ENCODE peak calls at places on chromosomes 7 and 10, in ten cellular contexts. B is left ventricle myocardium inferior; O is NCI-H510A treated with DMSO at 0.1 percent for 48 hours; K is activated CD8-positive, alpha-beta memory T cell treated with anti-CD3 and anti-CD28 coated beads for 1 hour; S is H7; E is left colon; Z is fibroblast of villous mesenchyme; G is neural crest cell; L is GDM1; U is H4. V is an unnamed sample.

GRCh38 chr10:16352146-16352545 is 84.7 kb upstream of the PTER start:
- DNase-seq in O (no peak), B (no peak), Z (no peak), U (no peak), E (no peak), L (no peak), G (no peak), S (no peak), K (no peak), V (no peak)

GRCh38 chr10:43000651-43001426 is 76.0 kb upstream of the RET start:
- DNase-seq in Z (no peak), L (no peak), S (peak; percentile 28), G (no peak), O (no peak), B (no peak), E (peak; percentile 18), K (no peak), U (no peak), V (no peak)

GRCh38 chr10:102230861-102231356 is 4.8 kb downstream of the ELOVL3 start:
- DNase-seq in B (peak; percentile 22), U (no peak), Z (no peak), E (peak; percentile 34), O (peak; percentile 44), G (no peak), S (peak; percentile 87), K (peak; percentile 36), L (no peak), V (peak; percentile 58)

GRCh38 chr10:6141296-6142151 is 52.7 kb downstream of the RBM17 start:
- DNase-seq in O (no peak), U (peak; percentile 48), L (no peak), Z (peak; percentile 88), E (no peak), S (peak; percentile 40), G (no peak), K (no peak), B (no peak), V (peak; percentile 61)

GRCh38 chr10:11145498-11145855 is 127.8 kb downstream of the CELF2 start:
- DNase-seq in E (peak; percentile 67), Z (no peak), G (no peak), K (peak; percentile 38), U (no peak), O (no peak), L (peak; percentile 58), B (peak; percentile 29), S (no peak), V (no peak)

GRCh38 chr7:75599244-75599771 is 107.2 kb downstream of the SPDYE5 start:
- DNase-seq in Z (no peak), E (no peak), L (no peak), S (peak; percentile 94), G (peak; percentile 58), O (no peak), U (no peak), B (no peak), K (no peak), V (no peak)

GRCh38 chr7:3300651-3301471 is at the start of gene SDK1:
- DNase-seq in S (peak; percentile 96), K (peak; percentile 89), L (peak; percentile 80), Z (peak; percentile 91), E (peak; percentile 87), G (peak; percentile 91), B (peak; percentile 93), O (peak; percentile 86), U (peak; percentile 85), V (peak; percentile 96)

GRCh38 chr10:33967721-33968120 is 633.3 kb upstream of the NRP1 start:
- DNase-seq in Z (no peak), K (no peak), E (no peak), G (no peak), U (no peak), S (no peak), B (no peak), L (no peak), O (no peak), V (no peak)

GRCh38 chr7:81175291-81175942 is 256.6 kb upstream of the SEMA3C start:
- DNase-seq in G (no peak), E (no peak), U (no peak), B (no peak), K (no peak), O (no peak), Z (no peak), L (no peak), S (no peak), V (no peak)

GRCh38 chr7:99762680-99763327 is 21.2 kb downstream of the CYP3A4 start:
- DNase-seq in S (no peak), G (no peak), E (no peak), B (peak; percentile 28), Z (peak; percentile 25), U (peak; percentile 18), O (no peak), K (no peak), L (no peak), V (peak; percentile 87)

GRCh38 chr7:101173752-101174244 is 6.3 kb downstream of the NAT16 start:
- DNase-seq in S (peak; percentile 96), L (no peak), O (no peak), G (peak; percentile 44), Z (no peak), B (no peak), K (peak; percentile 36), U (no peak), E (no peak), V (no peak)

GRCh38 chr7:94003446-94004023 is 620 bp downstream of the BET1 start:
- DNase-seq in B (no peak), K (no peak), O (no peak), E (no peak), Z (peak; percentile 57), G (no peak), U (no peak), S (no peak), L (no peak), V (no peak)

GRCh38 chr7:16564909-16565426 is 38.3 kb downstream of the LRRC72 start:
- DNase-seq in G (no peak), O (peak; percentile 73), B (no peak), E (no peak), K (no peak), Z (peak; percentile 63), L (peak; percentile 18), S (peak; percentile 46), U (peak; percentile 86), V (no peak)

GRCh38 chr7:134512271-134512670 is 15.1 kb upstream of the AKR1B10 start:
- DNase-seq in G (no peak), K (no peak), Z (no peak), U (no peak), S (no peak), L (no peak), E (no peak), B (no peak), O (no peak), V (no peak)

GRCh38 chr7:151446412-151446811 is 6.5 kb upstream of the CRYGN start:
- DNase-seq in U (no peak), G (no peak), Z (no peak), O (no peak), K (no peak), E (no peak), S (no peak), L (no peak), B (no peak), V (no peak)

GRCh38 chr7:149020483-149020882 is 7.8 kb downstream of the PDIA4 start:
- DNase-seq in S (peak; percentile 25), K (no peak), E (no peak), O (no peak), Z (no peak), L (no peak), G (peak; percentile 22), B (no peak), U (no peak), V (no peak)

GRCh38 chr10:121860810-121861209 is 67.0 kb downstream of the ATE1 start:
- DNase-seq in L (no peak), B (no peak), K (no peak), G (no peak), S (no peak), U (no peak), Z (no peak), E (no peak), O (peak; percentile 20), V (no peak)

GRCh38 chr10:16965740-16966447 is 148.7 kb upstream of the RSU1 start:
- DNase-seq in G (no peak), B (no peak), Z (peak; percentile 86), O (no peak), E (no peak), K (no peak), S (no peak), L (no peak), U (peak; percentile 94), V (no peak)

GRCh38 chr10:34854147-34854601 is 39.1 kb upstream of the PARD3 start:
- DNase-seq in K (no peak), O (no peak), E (no peak), Z (peak; percentile 71), B (no peak), S (no peak), L (no peak), G (no peak), U (peak; percentile 20), V (no peak)

GRCh38 chr10:10830316-10831061 is 187.2 kb upstream of the CELF2 start:
- DNase-seq in L (no peak), Z (peak; percentile 83), E (no peak), U (no peak), G (no peak), K (no peak), S (no peak), O (no peak), B (no peak), V (no peak)

GRCh38 chr10:27659786-27660185 is 85.8 kb downstream of the MKX start:
- DNase-seq in S (no peak), K (no peak), B (no peak), U (no peak), L (no peak), Z (no peak), O (no peak), E (no peak), G (no peak), V (no peak)

GRCh38 chr7:127895814-127896280 is 135.4 kb downstream of the LRRC4 start:
- DNase-seq in K (no peak), S (no peak), O (no peak), U (no peak), E (no peak), G (no peak), B (no peak), Z (no peak), L (no peak), V (no peak)

GRCh38 chr10:127275793-127276415 is 79.5 kb upstream of the INSYN2A start:
- DNase-seq in L (no peak), K (no peak), Z (no peak), G (no peak), B (no peak), U (no peak), O (peak; percentile 78), E (no peak), S (no peak), V (no peak)

GRCh38 chr7:73314271-73314670 is 5.6 kb upstream of the NSUN5 start:
- DNase-seq in E (no peak), Z (no peak), B (no peak), L (no peak), U (no peak), K (no peak), G (no peak), O (no peak), S (no peak), V (no peak)

GRCh38 chr7:112481833-112482669 is 1.3 kb downstream of the LSMEM1 start:
- DNase-seq in S (no peak), E (peak; percentile 34), K (no peak), G (no peak), B (peak; percentile 20), L (no peak), Z (peak; percentile 91), U (peak; percentile 89), O (no peak), V (peak; percentile 48)

GRCh38 chr7:20797174-20798080 is 10.7 kb upstream of the SP8 start:
- DNase-seq in U (peak; percentile 77), G (no peak), Z (no peak), B (no peak), O (peak; percentile 65), L (no peak), S (peak; percentile 30), E (no peak), K (no peak), V (peak; percentile 21)

GRCh38 chr10:115141254-115141653 is 48.1 kb downstream of the ATRNL1 start:
- DNase-seq in L (no peak), S (no peak), B (no peak), E (no peak), K (no peak), Z (peak; percentile 28), G (no peak), U (peak; percentile 5), O (no peak), V (no peak)

GRCh38 chr7:30027915-30028748 is at the start of gene PLEKHA8:
- DNase-seq in G (peak; percentile 96), B (peak; percentile 89), U (peak; percentile 79), S (peak; percentile 93), E (peak; percentile 88), K (peak; percentile 81), L (peak; percentile 82), O (peak; percentile 74), Z (peak; percentile 87), V (peak; percentile 92)

V was measured in psoas muscle.